ENCODE peak calls at places on chromosomes 3 and 15, in five cellular contexts. T, N, K, H and Q are unnamed samples.

GRCh38 chr3:29488922-29489321 is 208.1 kb downstream of the RBMS3 start:
- DNase-seq in K (no peak), T (no peak), H (no peak), N (no peak), Q (no peak)

GRCh38 chr3:56200251-56200650 is 268.0 kb downstream of the ERC2 start:
- DNase-seq in K (no peak), H (no peak), T (no peak), N (no peak), Q (no peak)

GRCh38 chr3:187101184-187102072 is 37.9 kb downstream of the RPL39L start:
- DNase-seq in N (no peak), K (peak), T (peak), H (no peak), Q (peak)

GRCh38 chr15:78944202-78944625 is 632 bp downstream of the CTSH start:
- DNase-seq in T (peak), N (no peak), H (no peak), K (no peak), Q (no peak)

GRCh38 chr15:77863491-77864105 is 213.9 kb downstream of the TBC1D2B start:
- DNase-seq in K (no peak), N (no peak), H (no peak), T (no peak), Q (no peak)

GRCh38 chr3:43872301-43872700 is 181.6 kb downstream of the ABHD5 start:
- DNase-seq in N (no peak), H (no peak), K (peak), T (no peak), Q (no peak)

GRCh38 chr3:151230644-151231043 is 27.6 kb upstream of the GPR171 start:
- DNase-seq in K (no peak), N (no peak), T (no peak), H (no peak), Q (no peak)

GRCh38 chr15:81752974-81753373 is 292.8 kb downstream of the MEX3B start:
- DNase-seq in K (peak), N (peak), T (no peak), H (no peak), Q (no peak)

GRCh38 chr15:68479870-68480269 is 47.9 kb upstream of the ITGA11 start:
- DNase-seq in T (no peak), K (no peak), N (no peak), H (no peak), Q (no peak)

GRCh38 chr15:31537770-31538592 is 211.3 kb downstream of the KLF13 start:
- DNase-seq in K (no peak), T (no peak), N (no peak), H (no peak), Q (no peak)

GRCh38 chr15:20294651-20295237 is 246.9 kb downstream of the GOLGA6L6 start:
- DNase-seq in H (no peak), N (no peak), T (no peak), K (no peak), Q (no peak)

GRCh38 chr15:69703495-69704187 is 251.0 kb downstream of the RPLP1 start:
- DNase-seq in N (no peak), H (no peak), T (no peak), K (no peak), Q (no peak)

GRCh38 chr3:28138047-28138446 is 103.4 kb upstream of the CMC1 start:
- DNase-seq in K (no peak), T (no peak), H (no peak), N (no peak), Q (no peak)

GRCh38 chr3:165653130-165653778 is 184.0 kb downstream of the BCHE start:
- DNase-seq in T (no peak), K (no peak), N (no peak), H (no peak), Q (no peak)

GRCh38 chr15:92847841-92848240 is 52.3 kb upstream of the CHD2 start:
- DNase-seq in T (no peak), N (no peak), K (no peak), H (no peak), Q (no peak)

GRCh38 chr15:78205856-78206255 is 28.5 kb downstream of the ACSBG1 start:
- DNase-seq in N (no peak), K (no peak), T (no peak), H (no peak), Q (no peak)

DNA sequence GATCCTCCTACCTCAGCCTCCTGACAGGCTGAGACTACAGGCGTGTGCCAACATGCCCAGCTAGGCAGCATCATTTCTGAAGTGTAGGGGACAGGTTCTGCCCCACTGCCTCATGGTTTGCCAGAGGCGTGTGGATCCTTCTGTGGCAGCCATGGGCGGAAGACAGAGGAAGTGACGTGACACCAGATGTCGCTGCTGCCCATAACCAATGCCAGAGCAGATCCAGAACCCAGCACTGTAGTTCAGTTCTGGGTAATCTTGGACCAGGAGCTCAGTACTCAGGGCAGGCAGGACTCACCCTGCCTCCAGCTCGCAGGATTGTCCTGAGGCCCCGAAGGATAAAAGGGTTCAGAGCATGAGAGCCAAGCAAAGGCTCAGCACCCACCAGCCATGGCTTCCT is 8.2 kb downstream of the RBPMS2 start:
- DNase-seq in K (peak), T (peak), H (no peak), N (no peak), Q (peak)
- TF ChIP-seq JUND in K (no peak), T (no peak), H (no peak), N (no peak), Q (no peak)

GRCh38 chr15:84909029-84909428 is 24.6 kb downstream of the SLC28A1 start:
- DNase-seq in N (no peak), H (no peak), T (no peak), K (no peak), Q (no peak)
- TF ChIP-seq JUND in N (no peak), H (no peak), T (no peak), K (no peak), Q (no peak)

GRCh38 chr3:114219741-114220140 is 17.6 kb downstream of the ZNF80 start:
- DNase-seq in H (no peak), N (no peak), K (no peak), T (no peak), Q (no peak)

GRCh38 chr3:114221881-114222264 is 15.5 kb downstream of the ZNF80 start:
- DNase-seq in H (no peak), K (no peak), T (no peak), N (no peak), Q (no peak)

GRCh38 chr3:114221165-114221880 is 16.1 kb downstream of the ZNF80 start:
- DNase-seq in H (no peak), N (no peak), T (peak), K (no peak), Q (no peak)

GRCh38 chr3:114226313-114226712 is 11.1 kb downstream of the ZNF80 start:
- DNase-seq in K (no peak), N (no peak), T (no peak), H (no peak), Q (no peak)

GRCh38 chr3:114223146-114223545 is 14.2 kb downstream of the ZNF80 start:
- DNase-seq in H (no peak), T (no peak), N (no peak), K (no peak), Q (no peak)
- TF ChIP-seq JUND in H (no peak), T (no peak), N (no peak), K (no peak), Q (no peak)

DNA sequence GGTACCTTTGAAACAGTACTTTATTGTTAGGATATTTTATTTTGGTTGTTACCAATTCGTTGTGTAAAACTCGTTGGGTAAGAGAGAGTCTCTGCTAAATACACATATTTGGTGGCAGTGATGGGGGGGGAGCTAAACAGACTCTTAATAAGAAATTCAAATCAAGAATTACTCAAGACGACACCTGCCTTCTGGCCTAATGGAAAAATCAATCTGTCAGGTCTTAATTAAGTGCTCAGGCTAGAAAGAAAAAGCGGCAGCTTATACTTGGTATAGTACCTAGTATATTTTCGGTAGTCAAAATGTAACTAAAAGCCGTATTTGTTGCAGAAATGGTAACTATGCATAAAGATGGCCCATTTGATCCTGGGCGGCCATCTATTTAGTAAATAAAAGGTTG is 18.2 kb downstream of the FOXP1 start:
- DNase-seq in T (no peak), H (no peak), K (no peak), N (no peak), Q (no peak)
- TF ChIP-seq JUND in T (no peak), H (no peak), K (no peak), N (no peak), Q (no peak)

DNA sequence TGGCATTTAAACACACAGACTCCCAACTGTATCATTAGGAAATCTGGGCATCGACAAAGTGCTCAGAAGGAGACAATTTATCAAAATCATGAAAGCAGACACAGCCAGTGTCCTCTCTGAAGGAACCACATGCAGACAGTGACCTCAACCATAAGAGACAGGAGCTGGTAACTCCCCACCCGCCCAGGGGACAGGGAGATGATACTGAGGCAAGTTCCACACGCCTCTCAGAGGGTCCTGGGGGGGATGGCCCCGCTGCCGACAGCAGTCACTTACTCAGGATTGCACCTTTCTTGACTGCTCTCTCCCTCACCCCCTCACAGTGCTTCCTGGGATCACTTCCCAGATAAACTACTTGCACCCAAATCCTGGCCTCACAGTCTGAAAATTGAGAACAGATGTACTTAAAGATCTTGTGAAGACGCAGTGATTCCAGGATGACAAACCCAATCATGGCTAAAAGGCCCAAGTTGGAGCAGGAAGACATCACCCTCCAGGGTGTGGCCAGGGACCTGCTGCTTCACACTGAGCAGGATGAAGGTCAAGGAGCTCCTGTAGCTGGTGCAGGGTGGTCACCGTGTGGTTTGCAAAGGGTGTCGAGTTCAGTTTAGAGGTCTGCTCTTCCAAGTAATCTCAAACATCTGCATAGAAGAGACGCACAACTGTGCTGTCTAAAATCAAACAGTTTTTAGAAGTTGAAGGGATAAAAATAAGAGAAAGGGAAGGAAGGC is 207.6 kb downstream of the ADAMTS17 start:
- DNase-seq in T (no peak), H (no peak), K (no peak), N (no peak), Q (no peak)
- TF ChIP-seq JUND in T (no peak), H (no peak), K (no peak), N (no peak), Q (no peak)

GRCh38 chr3:120381503-120381902 is 32.3 kb upstream of the LRRC58 start:
- DNase-seq in N (no peak), K (no peak), H (no peak), T (no peak), Q (no peak)

GRCh38 chr3:120382941-120383447 is 33.8 kb upstream of the LRRC58 start:
- DNase-seq in T (no peak), H (no peak), N (no peak), K (no peak), Q (no peak)
- TF ChIP-seq JUND in T (no peak), H (no peak), N (no peak), K (no peak), Q (no peak)